ENCODE peak calls at places on chromosome 17, in nine cellular contexts. V is Caco-2, J is testis, F is A549, O is sigmoid colon, P is psoas muscle, H is breast epithelium, K is cardiac muscle cell, Z is nephron progenitor cell. B is an unnamed sample.

GRCh38 chr17:78362671-78363070 is 2.8 kb upstream of the SOCS3 start:
- DNase-seq in O (no peak), Z (no peak), V (no peak), H (no peak), J (no peak), F (no peak), K (no peak), P (no peak), B (no peak)

GRCh38 chr17:82674656-82675475 is 23.6 kb downstream of the RAB40B start:
- DNase-seq in F (no peak), V (no peak), O (no peak), K (no peak), Z (no peak), J (no peak), P (peak), H (no peak), B (no peak)

GRCh38 chr17:2551928-2552327 is 40.2 kb upstream of the METTL16 start:
- DNase-seq in H (no peak), K (no peak), J (no peak), V (no peak), Z (peak), O (no peak), P (no peak), F (no peak), B (peak)

GRCh38 chr17:79441607-79442006 is 169.2 kb downstream of the RBFOX3 start:
- DNase-seq in K (no peak), H (no peak), Z (no peak), F (no peak), O (no peak), P (no peak), J (no peak), V (no peak), B (no peak)

GRCh38 chr17:81712468-81713003 is 452 bp downstream of the SLC25A10 start:
- DNase-seq in F (peak), H (no peak), Z (peak), V (peak), P (no peak), O (peak), K (peak), J (no peak), B (peak)

GRCh38 chr17:9470171-9470570 is 105.4 kb downstream of the STX8 start:
- DNase-seq in F (no peak), Z (no peak), J (no peak), K (no peak), O (no peak), V (no peak), P (no peak), H (no peak), B (no peak)

GRCh38 chr17:80955673-80956306 is 35.9 kb upstream of the CHMP6 start:
- DNase-seq in P (no peak), O (peak), V (no peak), K (no peak), Z (no peak), H (no peak), J (no peak), F (no peak), B (no peak)

GRCh38 chr17:8611671-8612298 is 18.7 kb downstream of the MYH10 start:
- DNase-seq in O (no peak), K (no peak), H (no peak), Z (no peak), P (no peak), J (no peak), F (no peak), V (peak), B (no peak)

GRCh38 chr17:76948726-76949342 is 80.6 kb downstream of the MGAT5B start:
- DNase-seq in J (no peak), K (no peak), O (no peak), V (no peak), Z (no peak), F (no peak), H (peak), P (no peak), B (no peak)

GRCh38 chr17:32127156-32127897 is 15.0 kb upstream of the RHOT1 start:
- DNase-seq in F (peak), P (peak), H (peak), V (peak), K (peak), J (peak), Z (peak), O (peak), B (peak)

GRCh38 chr17:45677770-45678169 is 106.3 kb upstream of the CRHR1 start:
- DNase-seq in J (no peak), P (no peak), Z (no peak), H (no peak), F (no peak), O (no peak), K (no peak), V (no peak), B (no peak)

GRCh38 chr17:2059125-2059836 is 4.4 kb downstream of the HIC1 start:
- DNase-seq in K (no peak), J (no peak), P (no peak), Z (no peak), F (no peak), V (no peak), H (no peak), O (peak), B (no peak)

GRCh38 chr17:77106874-77107358 is 33.9 kb upstream of the SEC14L1 start:
- DNase-seq in J (no peak), F (no peak), V (no peak), P (no peak), K (no peak), H (no peak), Z (no peak), O (no peak), B (no peak)

GRCh38 chr17:79944821-79945391 is 90.8 kb downstream of the TBC1D16 start:
- DNase-seq in Z (no peak), H (peak), V (no peak), J (no peak), K (no peak), O (peak), P (peak), F (no peak), B (no peak)

GRCh38 chr17:50956750-50957523 is 90.8 kb upstream of the TOB1 start:
- DNase-seq in O (peak), K (peak), F (peak), Z (peak), J (peak), P (peak), H (peak), V (peak), B (peak)

GRCh38 chr17:760371-760770 is 8.3 kb upstream of the GEMIN4 start:
- DNase-seq in P (no peak), F (no peak), O (no peak), K (no peak), Z (no peak), V (no peak), J (no peak), H (no peak), B (no peak)

GRCh38 chr17:34852614-34853013 is 108.6 kb downstream of the CCT6B start:
- DNase-seq in K (no peak), O (no peak), V (peak), F (no peak), H (no peak), J (no peak), Z (no peak), P (no peak), B (no peak)

GRCh38 chr17:58300336-58300735 is 19.6 kb upstream of the MPO start:
- DNase-seq in H (no peak), Z (no peak), P (no peak), O (peak), K (no peak), V (no peak), F (no peak), J (no peak), B (no peak)

GRCh38 chr17:34452769-34453168 is 89.7 kb upstream of the CCL1 start:
- DNase-seq in F (no peak), O (no peak), K (no peak), J (no peak), P (no peak), Z (no peak), H (no peak), V (peak), B (no peak)

GRCh38 chr17:80676564-80676963 is 131.9 kb downstream of the RPTOR start:
- DNase-seq in J (no peak), F (no peak), K (no peak), P (no peak), V (no peak), H (no peak), Z (no peak), O (no peak), B (no peak)

GRCh38 chr17:40501499-40501911 is at the start of gene TNS4:
- DNase-seq in P (no peak), V (no peak), Z (no peak), H (peak), K (no peak), F (no peak), O (peak), J (no peak), B (no peak)

GRCh38 chr17:78530675-78531074 is 46.5 kb downstream of the DNAH17 start:
- DNase-seq in J (no peak), O (no peak), P (no peak), Z (no peak), H (no peak), K (no peak), F (no peak), V (no peak), B (no peak)

GRCh38 chr17:10614536-10615155 is 42.5 kb downstream of the MYH3 start:
- DNase-seq in Z (peak), V (peak), F (peak), O (no peak), H (no peak), J (peak), P (peak), K (peak), B (peak)

GRCh38 chr17:29722411-29723198 is 99.9 kb upstream of the CORO6 start:
- DNase-seq in O (peak), Z (no peak), F (no peak), J (peak), K (peak), H (no peak), V (peak), P (no peak), B (no peak)

GRCh38 chr17:29077320-29077719 is 34.4 kb downstream of the PIPOX start:
- DNase-seq in P (no peak), V (no peak), J (no peak), O (no peak), H (no peak), F (no peak), K (no peak), Z (no peak), B (no peak)

GRCh38 chr17:35448214-35448898 is at the start of gene SLFN13:
- DNase-seq in O (peak), V (no peak), Z (peak), F (peak), K (peak), P (peak), H (peak), J (peak), B (peak)

GRCh38 chr17:51407576-51407975 is 147.2 kb downstream of the UTP18 start:
- DNase-seq in Z (no peak), J (no peak), H (no peak), V (no peak), O (no peak), F (no peak), P (no peak), K (no peak), B (no peak)

GRCh38 chr17:74380086-74380958 is 13.0 kb downstream of the GPR142 start:
- DNase-seq in K (no peak), J (no peak), V (peak), H (no peak), P (peak), O (no peak), F (no peak), Z (no peak), B (no peak)

GRCh38 chr17:6643460-6644125 is 2.7 kb downstream of the TXNDC17 start:
- DNase-seq in F (no peak), V (no peak), K (no peak), O (no peak), P (no peak), J (no peak), H (no peak), Z (no peak), B (no peak)

GRCh38 chr17:13601776-13602551 is at the start of gene HS3ST3A1:
- DNase-seq in Z (peak), J (peak), P (peak), K (peak), F (no peak), V (no peak), O (peak), H (no peak), B (peak)

GRCh38 chr17:65294184-65294719 is 157.1 kb downstream of the RGS9 start:
- DNase-seq in J (peak), K (peak), P (peak), H (no peak), V (peak), F (peak), O (peak), Z (peak), B (peak)
- TF ChIP-seq CTCF in J (peak), K (peak), P (peak), H (peak), V (peak), F (peak), O (peak), Z (peak), B (no peak)

GRCh38 chr17:63446218-63446980 is at the start of gene CYB561:
- DNase-seq in V (peak), J (peak), H (peak), P (peak), O (peak), F (peak), K (no peak), Z (peak), B (peak)
- TF ChIP-seq CTCF in V (peak), J (no peak), H (no peak), P (no peak), O (peak), F (no peak), K (peak), Z (no peak), B (peak)

GRCh38 chr17:48137658-48138057 is 30.1 kb downstream of the SNX11 start:
- DNase-seq in O (no peak), V (no peak), P (no peak), J (no peak), Z (no peak), F (no peak), K (no peak), H (no peak), B (no peak)
- TF ChIP-seq CTCF in O (no peak), V (no peak), P (no peak), J (no peak), Z (no peak), F (no peak), K (no peak), H (no peak), B (no peak)

DNA sequence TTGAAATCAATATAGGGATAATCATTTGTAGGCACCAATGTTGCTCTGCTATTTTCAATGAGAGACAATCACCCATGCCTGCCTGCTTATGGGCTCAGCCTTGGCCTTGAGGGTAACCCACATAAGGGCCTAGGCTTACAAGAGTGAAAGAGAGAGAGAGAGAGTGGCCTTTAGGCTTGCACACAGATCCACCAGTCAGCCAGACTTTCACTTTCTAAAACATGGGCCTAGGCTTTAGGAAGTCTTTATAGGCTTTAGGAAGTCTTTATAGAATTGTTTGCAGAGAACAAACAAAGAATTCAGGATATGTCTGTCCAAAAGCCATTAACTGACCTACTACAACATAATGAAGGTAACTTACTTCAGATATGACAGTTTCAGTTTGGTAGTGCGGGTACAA is 3.4 kb downstream of the ABCA9 start:
- DNase-seq in O (no peak), P (no peak), Z (no peak), F (no peak), V (no peak), J (no peak), K (no peak), H (no peak), B (no peak)
- TF ChIP-seq CTCF in O (no peak), P (no peak), Z (no peak), F (no peak), V (no peak), J (no peak), K (no peak), H (no peak), B (no peak)

GRCh38 chr17:17970699-17971430 is 1.3 kb downstream of the TOM1L2 start:
- DNase-seq in F (no peak), P (no peak), O (no peak), V (peak), K (no peak), J (no peak), Z (peak), H (no peak), B (no peak)
- TF ChIP-seq CTCF in F (no peak), P (no peak), O (no peak), V (no peak), K (no peak), J (no peak), Z (no peak), H (no peak), B (no peak)

DNA sequence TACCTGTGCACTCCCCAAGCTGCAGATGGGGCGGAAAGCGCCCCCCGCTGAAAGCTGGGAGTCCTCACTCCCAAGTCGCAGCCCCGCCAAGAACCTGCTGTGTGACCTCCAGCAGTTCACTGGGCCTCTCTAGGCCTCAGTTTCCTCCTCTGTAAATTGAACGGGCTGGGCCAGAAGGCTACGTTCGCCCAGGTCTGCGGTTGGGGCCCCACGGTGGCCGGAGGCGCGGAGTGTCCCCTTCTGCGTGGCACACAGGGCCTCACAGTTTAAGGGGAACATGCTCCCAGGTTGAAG is 628 bp downstream of the GALK1 start:
- DNase-seq in V (no peak), O (no peak), H (no peak), J (no peak), K (no peak), P (no peak), Z (no peak), F (no peak), B (no peak)
- TF ChIP-seq CTCF in V (no peak), O (no peak), H (no peak), J (peak), K (no peak), P (no peak), Z (peak), F (no peak), B (no peak)

B was measured in endothelial cell.